ENCODE peak calls at places on chromosome 9, in nine cellular contexts. M, Z, V, Q, U, G, J, F and S are unnamed samples.

GRCh38 chr9:88280816-88281382 is 107.3 kb upstream of the SPIN1 start:
- DNase-seq in U (peak), M (no peak), J (no peak), V (no peak), Z (no peak), F (no peak), Q (no peak), G (no peak), S (no peak)

GRCh38 chr9:135978650-135979461 is 17.7 kb upstream of the UBAC1 start:
- DNase-seq in Z (no peak), V (no peak), F (no peak), J (no peak), G (no peak), M (no peak), U (no peak), Q (no peak), S (no peak)

GRCh38 chr9:123607987-123608565 is 252.1 kb downstream of the CRB2 start:
- DNase-seq in V (no peak), M (no peak), F (peak), G (no peak), J (no peak), U (no peak), Z (no peak), Q (peak), S (no peak)

GRCh38 chr9:93452710-93453046 is 703 bp downstream of the FAM120AOS start:
- DNase-seq in G (peak), J (no peak), Z (no peak), Q (peak), U (no peak), V (no peak), F (no peak), M (no peak), S (no peak)

GRCh38 chr9:89929721-89930480 is 325.1 kb downstream of the GADD45G start:
- DNase-seq in G (no peak), U (no peak), V (no peak), J (no peak), Q (no peak), F (no peak), M (no peak), Z (no peak), S (no peak)

GRCh38 chr9:36878986-36879982 is 154.8 kb downstream of the PAX5 start:
- DNase-seq in J (no peak), Q (no peak), Z (no peak), F (no peak), G (no peak), M (no peak), V (no peak), U (no peak), S (peak)

GRCh38 chr9:72509635-72510034 is 11.8 kb upstream of the TMC1 start:
- DNase-seq in J (no peak), Z (no peak), M (no peak), Q (no peak), F (peak), G (no peak), V (no peak), U (no peak), S (no peak)

GRCh38 chr9:120878188-120879130 is 1.5 kb upstream of the PHF19 start:
- DNase-seq in V (no peak), Z (no peak), U (no peak), F (no peak), Q (no peak), J (no peak), G (no peak), M (peak), S (no peak)

GRCh38 chr9:72952914-72953313 is at the start of gene ALDH1A1:
- DNase-seq in U (peak), M (no peak), J (peak), Q (peak), G (peak), V (no peak), F (no peak), Z (no peak), S (no peak)

GRCh38 chr9:15311607-15312006 is 4.6 kb upstream of the TTC39B start:
- DNase-seq in J (no peak), V (no peak), Q (no peak), Z (no peak), M (no peak), F (no peak), U (no peak), G (no peak), S (no peak)

GRCh38 chr9:38619556-38620447 is 594 bp downstream of the ANKRD18A start:
- DNase-seq in Z (no peak), J (peak), V (no peak), U (peak), G (no peak), F (no peak), Q (peak), M (no peak), S (no peak)

GRCh38 chr9:121672213-121672612 is 20.8 kb downstream of the DAB2IP start:
- DNase-seq in Z (no peak), F (no peak), Q (no peak), M (peak), G (no peak), J (no peak), U (peak), V (no peak), S (no peak)

GRCh38 chr9:35611230-35611797 is 6.3 kb downstream of the TESK1 start:
- DNase-seq in U (peak), V (no peak), F (no peak), J (peak), G (peak), Z (peak), Q (peak), M (peak), S (peak)

GRCh38 chr9:4108708-4109444 is 191.0 kb downstream of the GLIS3 start:
- DNase-seq in Z (no peak), J (no peak), M (no peak), Q (no peak), U (no peak), V (no peak), G (no peak), F (no peak), S (no peak)

GRCh38 chr9:95003694-95004451 is 277.4 kb downstream of the AOPEP start:
- DNase-seq in F (no peak), V (peak), U (peak), G (peak), M (peak), Q (peak), J (peak), Z (no peak), S (peak)

GRCh38 chr9:78691531-78691930 is 394.6 kb downstream of the PSAT1 start:
- DNase-seq in G (no peak), F (no peak), J (no peak), M (no peak), V (no peak), Q (no peak), U (no peak), Z (no peak), S (no peak)

GRCh38 chr9:133275105-133276000 is at the start of gene ABO:
- DNase-seq in V (no peak), F (no peak), Q (peak), G (peak), J (no peak), U (no peak), Z (no peak), M (peak), S (no peak)

GRCh38 chr9:84990416-84990815 is 320.9 kb downstream of the NTRK2 start:
- DNase-seq in U (no peak), M (no peak), Z (no peak), F (no peak), V (no peak), G (no peak), Q (no peak), J (no peak), S (no peak)

GRCh38 chr9:137470785-137471184 is 11.7 kb upstream of the NSMF start:
- DNase-seq in U (no peak), J (no peak), G (no peak), Q (no peak), M (no peak), V (no peak), Z (no peak), F (no peak), S (no peak)

GRCh38 chr9:93198839-93199625 is 15.1 kb downstream of the WNK2 start:
- DNase-seq in U (no peak), G (no peak), F (no peak), M (no peak), J (no peak), Z (no peak), Q (peak), V (no peak), S (no peak)

GRCh38 chr9:105128908-105129307 is 115.5 kb upstream of the SLC44A1 start:
- DNase-seq in F (no peak), Z (no peak), G (no peak), M (no peak), Q (no peak), J (peak), V (no peak), U (no peak), S (no peak)

GRCh38 chr9:115972362-115972761 is 181.2 kb upstream of the PAPPA start:
- DNase-seq in Z (no peak), G (no peak), V (no peak), Q (no peak), U (peak), J (no peak), F (no peak), M (no peak), S (no peak)

GRCh38 chr9:110206388-110206787 is 1.6 kb downstream of the C9orf152 start:
- DNase-seq in V (no peak), J (no peak), U (no peak), M (no peak), Q (no peak), Z (no peak), F (no peak), G (peak), S (no peak)

GRCh38 chr9:36091028-36091953 is 45.2 kb upstream of the GLIPR2 start:
- DNase-seq in Z (no peak), M (no peak), G (peak), J (peak), Q (peak), U (peak), F (no peak), V (no peak), S (no peak)

GRCh38 chr9:93422987-93423386 is 28.5 kb upstream of the FAM120A start:
- DNase-seq in J (no peak), M (no peak), U (no peak), V (no peak), Q (no peak), G (no peak), Z (no peak), F (no peak), S (no peak)

DNA sequence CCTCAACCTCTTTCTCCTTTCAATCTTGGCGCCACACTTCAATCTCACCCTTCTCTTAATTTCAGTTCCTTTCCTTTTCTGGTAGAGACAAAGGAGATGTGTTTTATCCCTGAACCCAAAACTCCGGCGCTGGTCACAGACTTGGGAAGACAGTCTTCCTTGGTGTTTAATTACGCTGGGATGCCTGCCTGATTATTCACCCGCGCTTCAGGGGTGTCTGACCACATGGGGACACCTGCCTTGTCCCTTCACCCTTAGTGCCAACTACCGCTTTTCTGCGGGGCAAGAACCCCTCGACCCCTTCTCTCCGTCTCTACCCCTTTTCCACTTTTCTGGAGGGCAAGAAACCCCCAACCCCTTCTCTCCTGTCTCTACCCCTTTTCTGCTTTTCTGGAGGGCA is 261.1 kb downstream of the SMARCA2 start:
- DNase-seq in F (no peak), Q (no peak), Z (no peak), G (no peak), M (no peak), V (no peak), U (no peak), J (no peak), S (no peak)
- TF ChIP-seq EP300 in F (no peak), Q (no peak), Z (no peak), G (no peak), M (no peak), V (no peak), U (no peak), J (no peak), S (no peak)

GRCh38 chr9:126621056-126621918 is 7.6 kb downstream of the LMX1B start:
- DNase-seq in U (no peak), J (no peak), Z (no peak), Q (no peak), F (no peak), V (no peak), G (no peak), M (no peak), S (no peak)
- TF ChIP-seq EP300 in U (no peak), J (no peak), Z (no peak), Q (no peak), F (no peak), V (no peak), G (no peak), M (no peak), S (no peak)

GRCh38 chr9:134442486-134443168 is 116.4 kb downstream of the RXRA start:
- DNase-seq in Q (no peak), V (no peak), M (no peak), J (no peak), F (no peak), Z (no peak), G (no peak), U (no peak), S (no peak)
- TF ChIP-seq EP300 in Q (no peak), V (no peak), M (no peak), J (no peak), F (no peak), Z (no peak), G (no peak), U (no peak), S (no peak)

GRCh38 chr9:80649001-80649420 is 1040.3 kb downstream of the TLE1 start:
- DNase-seq in J (no peak), Q (peak), M (no peak), U (no peak), F (no peak), Z (no peak), V (no peak), G (no peak), S (peak)
- TF ChIP-seq EP300 in J (no peak), Q (no peak), M (no peak), U (no peak), F (no peak), Z (no peak), V (no peak), G (no peak), S (no peak)

DNA sequence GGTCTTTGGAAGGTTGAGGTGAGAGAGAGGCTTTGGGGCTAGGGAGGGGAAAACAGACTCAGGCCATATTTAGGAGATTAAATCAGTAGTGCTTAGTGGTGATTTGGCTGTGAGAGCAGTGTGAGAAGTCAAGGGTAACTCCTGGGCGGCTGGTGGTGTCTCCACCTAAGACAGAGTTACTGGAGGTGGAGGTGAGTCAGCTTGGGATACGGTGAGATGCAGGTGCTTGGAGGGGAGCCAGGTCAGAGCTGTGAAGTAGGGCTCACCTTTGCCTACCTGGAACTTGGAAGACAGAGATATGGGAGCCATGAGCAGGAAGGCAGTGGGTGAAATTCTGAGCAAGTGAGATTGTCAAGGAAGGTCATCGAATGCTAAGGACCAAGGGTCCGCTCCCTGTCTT is 24.5 kb downstream of the RGS3 start:
- DNase-seq in G (peak), J (no peak), V (no peak), Q (peak), Z (peak), M (no peak), F (no peak), U (no peak), S (no peak)
- TF ChIP-seq EP300 in G (no peak), J (no peak), V (no peak), Q (no peak), Z (no peak), M (no peak), F (no peak), U (no peak), S (no peak)

GRCh38 chr9:76799481-76799880 is 35.2 kb downstream of the PCA3 start:
- DNase-seq in Z (no peak), U (no peak), M (no peak), Q (no peak), J (no peak), V (no peak), F (no peak), G (no peak), S (no peak)
- TF ChIP-seq EP300 in Z (no peak), U (no peak), M (no peak), Q (no peak), J (no peak), V (no peak), F (no peak), G (no peak), S (no peak)

GRCh38 chr9:128687453-128687852 is 1.6 kb upstream of the SET start:
- DNase-seq in U (no peak), F (no peak), J (no peak), V (no peak), M (no peak), G (no peak), Z (no peak), Q (no peak), S (no peak)

GRCh38 chr9:128690684-128691034 is 1.6 kb downstream of the SET start:
- DNase-seq in M (no peak), V (no peak), G (no peak), Q (no peak), U (no peak), J (no peak), Z (no peak), F (no peak), S (no peak)

GRCh38 chr9:128689293-128689770 is 310 bp downstream of the SET start:
- DNase-seq in G (peak), Z (peak), Q (no peak), J (no peak), F (no peak), U (peak), M (no peak), V (peak), S (peak)

GRCh38 chr9:128688501-128689292 is at the start of gene SET:
- DNase-seq in U (peak), F (peak), M (peak), G (peak), Q (peak), J (peak), V (peak), Z (peak), S (peak)

DNA sequence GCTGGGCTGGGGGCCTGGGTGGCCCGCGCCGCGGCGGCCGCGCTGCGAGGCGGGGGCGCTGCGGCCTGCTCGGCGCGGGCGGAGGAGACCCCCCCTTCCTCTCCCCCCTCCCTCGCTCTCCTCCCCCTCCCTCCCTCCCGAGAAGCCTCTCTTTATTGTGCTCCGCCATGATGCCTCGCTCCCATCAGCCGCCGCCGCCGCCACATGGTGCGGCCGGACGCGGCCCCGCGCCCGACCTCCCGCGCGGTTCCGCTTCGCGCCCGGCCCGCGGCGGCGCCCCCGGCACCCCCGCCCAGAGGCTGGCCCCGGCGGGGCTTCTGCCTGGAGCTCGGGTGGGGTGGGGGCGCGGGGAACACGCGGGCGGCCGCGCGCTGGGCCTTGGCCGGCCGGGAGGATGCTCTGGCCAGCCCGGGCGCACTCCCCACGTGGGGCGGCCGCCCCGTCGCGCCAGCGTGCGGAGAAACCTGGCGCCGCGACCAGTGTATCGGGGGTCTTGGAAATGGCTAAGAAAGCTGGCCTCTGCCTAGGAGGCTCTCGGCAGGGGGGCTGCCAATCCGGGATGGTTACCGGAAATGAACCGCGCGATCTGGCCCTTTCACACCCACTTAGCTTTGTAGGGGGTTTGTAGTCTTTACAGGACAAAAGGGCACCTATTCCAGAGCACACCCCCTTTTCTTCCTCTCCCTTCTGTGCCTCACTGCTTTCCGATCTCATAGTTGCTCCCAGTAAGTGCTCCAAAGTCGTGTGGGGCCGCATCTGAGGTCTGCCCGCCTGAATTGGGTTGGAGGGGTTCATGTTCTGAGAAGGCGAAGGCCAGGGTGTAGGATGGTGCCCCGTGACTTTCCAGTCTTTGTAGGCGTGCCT is 1.0 kb downstream of the SET start:
- DNase-seq in G (peak), Q (peak), M (peak), Z (no peak), J (no peak), F (no peak), U (peak), V (no peak), S (peak)
- TF ChIP-seq EP300 in G (no peak), Q (no peak), M (no peak), Z (no peak), J (no peak), F (no peak), U (no peak), V (no peak), S (no peak)

DNA sequence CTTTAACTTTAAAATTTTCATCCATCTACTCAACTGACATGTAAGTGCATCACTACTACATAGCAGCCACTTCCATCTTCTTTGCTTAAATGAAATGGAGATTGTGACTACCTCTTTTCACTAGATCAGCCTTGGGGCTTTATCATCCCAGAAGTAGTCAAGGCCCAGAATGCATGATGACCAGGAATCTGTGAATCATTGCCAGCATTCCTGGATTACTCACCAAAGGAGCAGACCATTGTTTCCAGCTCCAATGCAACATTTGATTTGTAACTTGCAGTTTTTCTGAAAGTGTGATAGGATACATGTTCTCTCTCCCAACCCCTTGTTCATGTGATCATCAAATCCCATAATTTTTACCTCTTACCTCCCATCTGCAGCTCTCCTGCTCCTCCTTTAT is 65.1 kb downstream of the PLPPR1 start:
- DNase-seq in U (peak), V (no peak), G (no peak), Z (no peak), M (no peak), J (peak), F (no peak), Q (no peak), S (no peak)
- TF ChIP-seq EP300 in U (no peak), V (no peak), G (no peak), Z (no peak), M (no peak), J (no peak), F (no peak), Q (no peak), S (no peak)

DNA sequence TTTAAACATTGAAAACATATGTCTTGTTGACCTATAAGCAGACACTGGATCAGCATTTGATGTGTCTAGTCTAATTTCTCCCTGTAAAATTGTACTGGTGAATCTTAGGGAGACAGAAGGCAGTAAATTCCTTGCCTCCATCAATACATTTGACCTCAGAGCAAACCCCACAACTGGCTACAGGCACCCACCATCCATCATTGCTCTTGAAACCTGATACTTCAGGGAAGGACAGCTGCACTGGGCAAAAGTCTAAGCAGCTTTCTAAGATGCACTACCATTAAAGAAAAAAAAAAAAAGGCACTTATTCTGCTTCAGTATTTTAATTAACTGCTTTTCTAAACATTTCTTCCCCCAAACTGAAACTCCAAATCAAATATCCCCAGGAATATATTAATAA is 1051.3 kb upstream of the DMAC1 start:
- DNase-seq in G (no peak), M (no peak), U (no peak), Q (no peak), V (no peak), J (no peak), F (no peak), Z (no peak), S (no peak)
- TF ChIP-seq EP300 in G (no peak), M (no peak), U (no peak), Q (no peak), V (no peak), J (no peak), F (no peak), Z (no peak), S (no peak)

GRCh38 chr9:14096182-14096922 is 217.6 kb downstream of the NFIB start:
- DNase-seq in M (no peak), F (no peak), J (no peak), Q (no peak), Z (no peak), V (no peak), U (peak), G (peak), S (no peak)
- TF ChIP-seq EP300 in M (no peak), F (no peak), J (no peak), Q (no peak), Z (no peak), V (no peak), U (no peak), G (no peak), S (no peak)